ENCODE peak calls at places on chromosome 22, in nine cellular contexts. Z is left ventricle myocardium inferior, L is astrocyte, C is brain microvascular endothelial cell, U is uterus, S is breast epithelium, K is dorsolateral prefrontal cortex, A is pancreas, O is cardiac muscle cell. B is an unnamed sample.

GRCh38 chr22:46833228-46833627 is 70.8 kb downstream of the TBC1D22A start:
- DNase-seq in Z (no peak), L (peak), C (peak), U (no peak), S (no peak), K (peak), A (peak), O (peak), B (no peak)

GRCh38 chr22:48742556-48743343 is 1084.9 kb downstream of the BRD1 start:
- DNase-seq in Z (no peak), L (no peak), C (no peak), U (no peak), S (no peak), K (peak), A (peak), O (no peak), B (no peak)

GRCh38 chr22:48045369-48045768 is 1282.9 kb downstream of the TBC1D22A start:
- DNase-seq in Z (no peak), L (no peak), C (no peak), U (no peak), S (no peak), K (no peak), A (no peak), O (no peak), B (no peak)

GRCh38 chr22:47408409-47408808 is 646.0 kb downstream of the TBC1D22A start:
- DNase-seq in Z (no peak), L (no peak), C (no peak), U (no peak), S (no peak), K (no peak), A (no peak), O (no peak), B (no peak)

GRCh38 chr22:36252754-36253522 is at the start of gene APOL1:
- DNase-seq in Z (peak), L (no peak), C (no peak), U (peak), S (no peak), K (no peak), A (no peak), O (no peak), B (peak)

GRCh38 chr22:35484651-35485372 is 55.8 kb upstream of the RASD2 start:
- DNase-seq in Z (no peak), L (peak), C (no peak), U (no peak), S (no peak), K (no peak), A (no peak), O (no peak), B (no peak)

GRCh38 chr22:50274311-50274710 is 4.1 kb upstream of the MAPK11 start:
- DNase-seq in Z (peak), L (no peak), C (peak), U (no peak), S (no peak), K (peak), A (no peak), O (peak), B (no peak)

GRCh38 chr22:26322179-26322905 is 106.7 kb upstream of the ASPHD2 start:
- DNase-seq in Z (no peak), L (peak), C (peak), U (no peak), S (no peak), K (no peak), A (no peak), O (peak), B (no peak)

GRCh38 chr22:25545677-25546076 is 18.8 kb upstream of the GRK3 start:
- DNase-seq in Z (no peak), L (no peak), C (no peak), U (no peak), S (no peak), K (no peak), A (no peak), O (no peak), B (no peak)

GRCh38 chr22:19218541-19219233 is 40.2 kb upstream of the SLC25A1 start:
- DNase-seq in Z (no peak), L (no peak), C (no peak), U (no peak), S (no peak), K (no peak), A (no peak), O (no peak), B (no peak)

DNA sequence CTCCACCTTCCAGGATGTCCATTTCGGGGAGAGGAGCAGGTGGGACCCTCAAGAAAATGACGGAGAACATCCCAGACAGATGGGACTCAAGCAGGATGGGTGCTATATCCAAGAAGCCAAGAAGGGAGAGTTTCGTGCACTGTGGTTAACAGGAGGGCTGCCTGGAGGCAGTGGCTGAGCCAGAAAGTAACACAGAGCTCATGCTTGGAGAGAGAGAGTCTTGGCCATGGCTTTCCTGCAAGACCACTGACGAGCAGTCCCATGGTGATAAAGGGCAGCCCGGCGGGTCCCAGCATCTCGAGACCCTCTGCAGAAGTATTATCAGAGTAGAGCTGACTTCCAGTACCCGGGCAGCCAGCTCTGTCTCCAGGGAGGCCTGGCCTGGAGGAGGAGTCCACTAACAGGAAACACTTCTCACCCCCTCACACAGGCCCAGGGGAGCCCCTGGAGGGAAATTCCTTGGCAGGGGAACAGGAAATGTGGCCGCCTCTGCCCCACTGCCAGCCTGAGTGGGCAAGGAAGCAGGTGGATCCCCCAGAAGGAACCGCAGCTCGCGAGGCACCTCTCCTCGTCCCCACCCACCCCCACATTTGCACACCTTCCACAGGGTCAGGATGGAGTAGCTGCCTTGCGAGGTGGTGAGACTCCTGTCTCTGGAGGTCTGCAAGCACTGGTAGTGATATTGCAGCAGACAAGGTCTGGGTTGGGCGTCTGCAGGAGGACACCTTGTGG is 32.2 kb downstream of the CYTH4 start:
- DNase-seq in Z (no peak), L (no peak), C (no peak), U (no peak), S (no peak), K (no peak), A (peak), O (peak), B (no peak)
- H3K4me3 ChIP-seq in Z (no peak), L (no peak), C (no peak), U (no peak), S (no peak), K (no peak), A (no peak), O (no peak), B (no peak)

GRCh38 chr22:16601437-16602223 is 9.0 kb upstream of the CCT8L2 start:
- DNase-seq in Z (peak), L (no peak), C (no peak), U (peak), S (peak), K (no peak), A (no peak), O (no peak), B (no peak)
- H3K4me3 ChIP-seq in Z (peak), L (no peak), C (no peak), U (peak), S (peak), K (peak), A (peak), O (no peak), B (no peak)

GRCh38 chr22:41478473-41478872 is 9.6 kb downstream of the ACO2 start:
- DNase-seq in Z (no peak), L (no peak), C (no peak), U (no peak), S (no peak), K (no peak), A (no peak), O (no peak), B (no peak)

GRCh38 chr22:41480397-41480735 is 11.4 kb downstream of the ACO2 start:
- DNase-seq in Z (no peak), L (peak), C (peak), U (no peak), S (no peak), K (peak), A (no peak), O (no peak), B (no peak)

GRCh38 chr22:41478891-41479521 is 10.1 kb downstream of the ACO2 start:
- DNase-seq in Z (no peak), L (no peak), C (no peak), U (no peak), S (no peak), K (peak), A (no peak), O (peak), B (peak)

GRCh38 chr22:41481131-41481830 is 12.4 kb downstream of the ACO2 start:
- DNase-seq in Z (peak), L (peak), C (peak), U (peak), S (peak), K (no peak), A (no peak), O (no peak), B (peak)

GRCh38 chr22:41479671-41480396 is 10.9 kb downstream of the ACO2 start:
- DNase-seq in Z (no peak), L (peak), C (peak), U (no peak), S (no peak), K (peak), A (no peak), O (peak), B (no peak)
- H3K4me3 ChIP-seq in Z (peak), L (no peak), C (no peak), U (no peak), S (no peak), K (no peak), A (no peak), O (no peak), B (no peak)

GRCh38 chr22:43994416-43994815 is 29.7 kb upstream of the PARVB start:
- DNase-seq in Z (no peak), L (no peak), C (no peak), U (no peak), S (no peak), K (no peak), A (no peak), O (no peak), B (no peak)

GRCh38 chr22:43995057-43995685 is 28.9 kb upstream of the PARVB start:
- DNase-seq in Z (no peak), L (no peak), C (no peak), U (no peak), S (no peak), K (no peak), A (no peak), O (no peak), B (no peak)

GRCh38 chr22:43995798-43996169 is 28.3 kb upstream of the PARVB start:
- DNase-seq in Z (no peak), L (no peak), C (no peak), U (no peak), S (no peak), K (no peak), A (no peak), O (no peak), B (no peak)

GRCh38 chr22:43996981-43997265 is 27.2 kb upstream of the PARVB start:
- DNase-seq in Z (no peak), L (no peak), C (no peak), U (no peak), S (no peak), K (no peak), A (no peak), O (no peak), B (no peak)

GRCh38 chr22:43996170-43996980 is 27.7 kb upstream of the PARVB start:
- DNase-seq in Z (peak), L (no peak), C (no peak), U (no peak), S (no peak), K (peak), A (no peak), O (no peak), B (peak)
- H3K4me3 ChIP-seq in Z (peak), L (no peak), C (no peak), U (no peak), S (no peak), K (peak), A (no peak), O (no peak), B (no peak)

DNA sequence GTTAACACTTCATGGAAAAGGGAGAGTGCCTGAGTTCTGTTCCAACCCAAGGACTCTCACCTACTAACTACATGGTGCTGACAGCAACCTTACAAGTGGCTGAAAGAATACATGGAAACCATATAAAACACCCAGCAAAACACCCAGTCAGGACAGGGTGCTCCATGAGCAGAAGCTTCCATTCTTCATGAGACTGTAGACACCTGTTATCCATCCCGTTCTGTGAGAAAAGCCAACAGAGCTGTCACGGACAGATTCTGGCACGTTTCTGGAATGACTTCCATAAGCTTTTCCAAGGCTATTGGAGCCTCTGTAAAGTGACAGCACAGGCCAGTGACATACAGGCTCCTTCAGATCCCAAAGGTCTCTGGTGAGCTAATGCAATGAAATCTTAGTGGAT is 23.2 kb downstream of the PRR14L start:
- DNase-seq in Z (no peak), L (no peak), C (no peak), U (no peak), S (no peak), K (no peak), A (no peak), O (no peak), B (no peak)
- H3K4me3 ChIP-seq in Z (no peak), L (no peak), C (no peak), U (no peak), S (no peak), K (no peak), A (no peak), O (no peak), B (no peak)

GRCh38 chr22:32476286-32476685 is 1.7 kb downstream of the FBXO7 start:
- DNase-seq in Z (no peak), L (no peak), C (no peak), U (no peak), S (no peak), K (no peak), A (no peak), O (no peak), B (no peak)
- H3K4me3 ChIP-seq in Z (peak), L (peak), C (peak), U (peak), S (peak), K (peak), A (peak), O (peak), B (no peak)

GRCh38 chr22:22355233-22355834 is 110.7 kb downstream of the VPREB1 start:
- DNase-seq in Z (no peak), L (no peak), C (no peak), U (no peak), S (no peak), K (no peak), A (no peak), O (no peak), B (no peak)
- H3K4me3 ChIP-seq in Z (no peak), L (no peak), C (no peak), U (no peak), S (no peak), K (no peak), A (no peak), O (no peak), B (no peak)

DNA sequence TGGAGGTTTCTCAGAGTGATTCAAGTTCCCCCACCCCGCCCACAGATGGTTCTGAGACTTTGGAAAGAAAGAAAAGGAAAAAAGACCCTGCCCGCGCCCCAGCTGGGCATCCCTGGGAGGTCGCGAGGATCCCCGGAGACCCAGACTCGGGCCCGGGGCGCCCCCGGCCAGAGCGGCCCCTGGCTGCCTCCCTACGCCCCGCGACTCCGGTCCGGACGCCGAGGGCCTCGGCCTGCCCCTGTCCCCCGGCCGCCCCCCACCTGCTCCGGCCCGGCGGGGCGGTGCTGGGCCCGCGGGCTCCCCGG is 2.3 kb upstream of the AIFM3 start:
- DNase-seq in Z (no peak), L (no peak), C (no peak), U (no peak), S (no peak), K (no peak), A (no peak), O (no peak), B (no peak)
- H3K4me3 ChIP-seq in Z (peak), L (peak), C (no peak), U (peak), S (peak), K (peak), A (peak), O (peak), B (no peak)

DNA sequence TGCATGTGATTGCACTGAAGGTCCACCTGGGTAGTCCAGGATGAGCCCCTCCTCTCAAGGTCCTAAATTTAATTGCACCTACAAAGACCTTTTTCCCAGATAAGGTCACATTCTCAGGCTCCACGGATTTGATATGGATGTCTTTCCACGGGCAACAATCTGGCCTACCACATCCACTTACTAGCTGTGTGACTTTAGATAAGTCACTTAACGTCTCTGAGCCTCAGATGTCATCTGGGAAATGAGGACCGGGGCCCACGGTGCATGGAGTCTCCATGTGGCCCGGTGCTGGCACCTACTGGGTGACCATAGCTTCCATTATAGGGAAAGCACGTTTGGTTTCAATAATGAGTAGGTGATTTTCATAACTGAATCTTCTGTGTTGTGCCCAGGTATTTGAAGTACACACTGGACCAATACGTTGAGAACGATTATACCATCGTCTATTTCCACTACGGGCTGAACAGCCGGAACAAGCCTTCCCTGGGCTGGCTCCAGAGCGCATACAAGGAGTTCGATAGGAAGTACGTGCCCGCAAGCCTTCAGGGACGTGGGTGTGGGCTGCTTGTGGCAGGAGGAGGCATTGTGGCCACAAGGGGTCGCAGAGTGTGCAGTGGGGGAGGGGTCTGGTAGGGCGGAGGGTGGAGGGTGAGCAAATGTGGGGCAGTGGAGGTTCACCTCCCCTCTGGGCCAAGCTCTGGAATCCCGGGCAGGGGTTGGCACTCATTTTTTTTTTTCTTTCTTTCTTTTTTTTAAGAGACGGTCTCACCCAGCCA is 55.7 kb downstream of the ARHGAP8 start:
- DNase-seq in Z (no peak), L (no peak), C (no peak), U (no peak), S (no peak), K (no peak), A (peak), O (no peak), B (no peak)
- H3K4me3 ChIP-seq in Z (no peak), L (no peak), C (no peak), U (no peak), S (no peak), K (no peak), A (no peak), O (no peak), B (no peak)

GRCh38 chr22:37486224-37486845 is at the start of gene MFNG:
- DNase-seq in Z (peak), L (no peak), C (no peak), U (peak), S (peak), K (no peak), A (peak), O (peak), B (peak)
- H3K4me3 ChIP-seq in Z (peak), L (no peak), C (no peak), U (peak), S (peak), K (peak), A (peak), O (no peak), B (peak)

B was measured in lung.